ENCODE peak calls at places on chromosomes 5 and 9, in seven cellular contexts. S is RPMI8226, L is fibroblast of the conjunctiva, W is OCI-LY7, H is foreskin fibroblast, P is left kidney, V is mammary epithelial cell. I is an unnamed sample.
A peak's percentile ranks its signal among the peaks of the same experiment; 100 is the strongest.

GRCh38 chr5:112555691-112556090 is 136.6 kb upstream of the EPB41L4A start:
- DNase-seq in S (no peak), L (no peak), W (no peak), H (peak; percentile 74), P (no peak), V (no peak), I (no peak)

GRCh38 chr9:23123048-23123632 is 676.5 kb downstream of the DMRTA1 start:
- DNase-seq in S (peak; percentile 53), L (no peak), W (peak; percentile 41), H (no peak), P (peak; percentile 61), V (peak; percentile 4), I (peak; percentile 42)

GRCh38 chr9:33778700-33779351 is 16.5 kb upstream of the PRSS3 start:
- DNase-seq in S (peak; percentile 68), L (peak; percentile 51), W (peak; percentile 75), H (peak; percentile 77), P (peak; percentile 77), V (peak; percentile 55), I (peak; percentile 72)

GRCh38 chr9:83441390-83441789 is 96.8 kb downstream of the FRMD3 start:
- DNase-seq in S (no peak), L (no peak), W (no peak), H (peak; percentile 72), P (no peak), V (no peak), I (no peak)

GRCh38 chr5:145685417-145685816 is 149.7 kb downstream of the PRELID2 start:
- DNase-seq in S (no peak), L (no peak), W (no peak), H (no peak), P (no peak), V (no peak), I (no peak)

GRCh38 chr9:22073349-22073748 is 64.2 kb upstream of the CDKN2B start:
- DNase-seq in S (no peak), L (no peak), W (no peak), H (no peak), P (no peak), V (no peak), I (no peak)

GRCh38 chr5:159773062-159773924 is 143.0 kb upstream of the ADRA1B start:
- DNase-seq in S (peak; percentile 78), L (peak; percentile 47), W (no peak), H (peak; percentile 94), P (peak; percentile 88), V (peak; percentile 90), I (peak; percentile 82)

GRCh38 chr5:176630681-176631222 is 277 bp downstream of the EIF4E1B start:
- DNase-seq in S (no peak), L (no peak), W (peak; percentile 19), H (no peak), P (no peak), V (no peak), I (no peak)

GRCh38 chr5:109740329-109740728 is 50.6 kb downstream of the MAN2A1 start:
- DNase-seq in S (peak; percentile 90), L (no peak), W (no peak), H (peak; percentile 12), P (peak; percentile 72), V (peak; percentile 58), I (peak; percentile 17)

GRCh38 chr5:68778467-68778866 is 315.3 kb upstream of the SLC30A5 start:
- DNase-seq in S (no peak), L (no peak), W (no peak), H (no peak), P (no peak), V (peak; percentile 13), I (no peak)

GRCh38 chr5:175738595-175739133 is 80.8 kb downstream of the HRH2 start:
- DNase-seq in S (no peak), L (no peak), W (no peak), H (no peak), P (no peak), V (peak; percentile 46), I (no peak)

GRCh38 chr9:14031761-14032279 is 282.1 kb downstream of the NFIB start:
- DNase-seq in S (no peak), L (no peak), W (no peak), H (peak; percentile 4), P (no peak), V (no peak), I (no peak)

GRCh38 chr9:4497855-4498254 is 7.6 kb downstream of the SLC1A1 start:
- DNase-seq in S (no peak), L (peak; percentile 6), W (no peak), H (peak; percentile 69), P (no peak), V (no peak), I (no peak)

I was measured in D341Med.